ENCODE peak calls at places on chromosome 2, in seven cellular contexts. One of them, this sample, is unnamed. For H3K4me1 and H3K9me3, the result is how much of the 10 kb centered on the place peaks cover.

GRCh38 chr2:98461650-98462049 is 17.0 kb downstream of the INPP4A start:
- DNase-seq in A549: no peak
- DNase-seq in upper lobe of right lung: no peak
- DNase-seq in heart right ventricle: peak
- DNase-seq in fibroblast of lung: no peak
- DNase-seq in uterus: no peak
- DNase-seq in left lung: peak
- DNase-seq in this sample: no peak

GRCh38 chr2:131156452-131157149 is 51.5 kb downstream of the PLEKHB2 start:
- DNase-seq in fibroblast of lung: no peak
- DNase-seq in left lung: no peak
- DNase-seq in A549: no peak
- DNase-seq in upper lobe of right lung: no peak
- DNase-seq in uterus: no peak
- DNase-seq in heart right ventricle: no peak
- DNase-seq in this sample: no peak

GRCh38 chr2:240559271-240559670 is 886 bp upstream of the DUSP28 start:
- DNase-seq in heart right ventricle: no peak
- DNase-seq in left lung: no peak
- DNase-seq in fibroblast of lung: no peak
- DNase-seq in A549: no peak
- DNase-seq in upper lobe of right lung: no peak
- DNase-seq in uterus: no peak
- DNase-seq in this sample: no peak

GRCh38 chr2:226551522-226552250 is 247.9 kb downstream of the IRS1 start:
- DNase-seq in upper lobe of right lung: no peak
- DNase-seq in heart right ventricle: no peak
- DNase-seq in left lung: no peak
- DNase-seq in A549: no peak
- DNase-seq in fibroblast of lung: no peak
- DNase-seq in uterus: no peak
- DNase-seq in this sample: no peak

GRCh38 chr2:167652401-167652800 is 595.0 kb downstream of the STK39 start:
- DNase-seq in heart right ventricle: no peak
- DNase-seq in left lung: no peak
- DNase-seq in A549: no peak
- DNase-seq in upper lobe of right lung: no peak
- DNase-seq in uterus: no peak
- DNase-seq in fibroblast of lung: peak
- DNase-seq in this sample: no peak

GRCh38 chr2:226483745-226484619 is 315.6 kb downstream of the IRS1 start:
- DNase-seq in upper lobe of right lung: no peak
- DNase-seq in heart right ventricle: no peak
- DNase-seq in left lung: no peak
- DNase-seq in uterus: no peak
- DNase-seq in fibroblast of lung: peak
- DNase-seq in A549: no peak
- DNase-seq in this sample: no peak

GRCh38 chr2:26164231-26164630 is 8.7 kb upstream of the GAREM2 start:
- DNase-seq in uterus: no peak
- DNase-seq in left lung: no peak
- DNase-seq in upper lobe of right lung: no peak
- DNase-seq in fibroblast of lung: no peak
- DNase-seq in heart right ventricle: no peak
- DNase-seq in A549: no peak
- DNase-seq in this sample: no peak

GRCh38 chr2:176174850-176175728 is 13.4 kb upstream of the HOXD1 start:
- DNase-seq in heart right ventricle: no peak
- DNase-seq in left lung: no peak
- DNase-seq in uterus: peak
- DNase-seq in upper lobe of right lung: no peak
- DNase-seq in fibroblast of lung: peak
- DNase-seq in A549: no peak
- DNase-seq in this sample: no peak

GRCh38 chr2:233460726-233461431 is 105.7 kb downstream of the USP40 start:
- DNase-seq in heart right ventricle: peak
- DNase-seq in left lung: no peak
- DNase-seq in A549: no peak
- DNase-seq in uterus: no peak
- DNase-seq in upper lobe of right lung: no peak
- DNase-seq in fibroblast of lung: no peak
- DNase-seq in this sample: peak

GRCh38 chr2:387980-388421 is 100.1 kb upstream of the ALKAL2 start:
- DNase-seq in heart right ventricle: no peak
- DNase-seq in fibroblast of lung: no peak
- DNase-seq in uterus: no peak
- DNase-seq in A549: no peak
- DNase-seq in left lung: no peak
- DNase-seq in upper lobe of right lung: no peak
- DNase-seq in this sample: no peak

GRCh38 chr2:107276034-107276433 is 390.1 kb upstream of the ST6GAL2 start:
- DNase-seq in left lung: no peak
- DNase-seq in heart right ventricle: no peak
- DNase-seq in upper lobe of right lung: no peak
- DNase-seq in uterus: no peak
- DNase-seq in A549: no peak
- DNase-seq in fibroblast of lung: no peak
- DNase-seq in this sample: no peak

GRCh38 chr2:98505991-98506664 is 61.5 kb downstream of the INPP4A start:
- DNase-seq in uterus: no peak
- DNase-seq in A549: no peak
- DNase-seq in upper lobe of right lung: no peak
- DNase-seq in heart right ventricle: no peak
- DNase-seq in left lung: no peak
- DNase-seq in fibroblast of lung: no peak
- DNase-seq in this sample: no peak

GRCh38 chr2:25982273-25982967 is at the start of gene KIF3C:
- DNase-seq in uterus: peak
- DNase-seq in fibroblast of lung: peak
- DNase-seq in heart right ventricle: peak
- DNase-seq in upper lobe of right lung: peak
- DNase-seq in A549: peak
- DNase-seq in left lung: peak
- DNase-seq in this sample: peak

GRCh38 chr2:45585267-45585861 is 25.7 kb downstream of the SRBD1 start:
- DNase-seq in uterus: no peak
- DNase-seq in fibroblast of lung: peak
- DNase-seq in heart right ventricle: no peak
- DNase-seq in upper lobe of right lung: no peak
- DNase-seq in left lung: no peak
- DNase-seq in A549: peak
- DNase-seq in this sample: no peak

GRCh38 chr2:74834806-74835755 is 1.2 kb downstream of the HK2 start:
- DNase-seq in upper lobe of right lung: peak
- DNase-seq in A549: peak
- DNase-seq in left lung: peak
- DNase-seq in fibroblast of lung: peak
- DNase-seq in heart right ventricle: peak
- DNase-seq in uterus: no peak
- DNase-seq in this sample: peak

GRCh38 chr2:231523451-231524266 is 6.6 kb downstream of the NMUR1 start:
- DNase-seq in heart right ventricle: no peak
- DNase-seq in fibroblast of lung: no peak
- DNase-seq in A549: no peak
- DNase-seq in upper lobe of right lung: peak
- DNase-seq in left lung: no peak
- DNase-seq in uterus: no peak
- DNase-seq in this sample: no peak

GRCh38 chr2:235541016-235541415 is 47.2 kb downstream of the AGAP1 start:
- DNase-seq in left lung: no peak
- DNase-seq in fibroblast of lung: no peak
- DNase-seq in heart right ventricle: no peak
- DNase-seq in uterus: no peak
- DNase-seq in A549: no peak
- DNase-seq in upper lobe of right lung: no peak
- DNase-seq in this sample: no peak

GRCh38 chr2:99771691-99772333 is 282.0 kb upstream of the REV1 start:
- DNase-seq in heart right ventricle: peak
- DNase-seq in upper lobe of right lung: peak
- DNase-seq in A549: no peak
- DNase-seq in uterus: no peak
- DNase-seq in fibroblast of lung: no peak
- DNase-seq in left lung: peak
- DNase-seq in this sample: no peak

GRCh38 chr2:218785103-218785502 is 3.2 kb downstream of the CYP27A1 start:
- DNase-seq in fibroblast of lung: no peak
- DNase-seq in uterus: no peak
- DNase-seq in upper lobe of right lung: no peak
- DNase-seq in left lung: no peak
- DNase-seq in A549: no peak
- DNase-seq in heart right ventricle: no peak
- DNase-seq in this sample: no peak

GRCh38 chr2:113878743-113879142 is 11.1 kb upstream of the ACTR3 start:
- DNase-seq in uterus: no peak
- DNase-seq in fibroblast of lung: no peak
- DNase-seq in heart right ventricle: no peak
- DNase-seq in upper lobe of right lung: no peak
- DNase-seq in left lung: no peak
- DNase-seq in A549: no peak
- DNase-seq in this sample: no peak

GRCh38 chr2:43080626-43081025 is 145.8 kb downstream of the ZFP36L2 start:
- DNase-seq in upper lobe of right lung: no peak
- DNase-seq in heart right ventricle: peak
- DNase-seq in left lung: peak
- DNase-seq in A549: no peak
- DNase-seq in uterus: no peak
- DNase-seq in fibroblast of lung: no peak
- DNase-seq in this sample: no peak

GRCh38 chr2:64862623-64863022 is 126.6 kb upstream of the SLC1A4 start:
- DNase-seq in heart right ventricle: no peak
- DNase-seq in upper lobe of right lung: no peak
- DNase-seq in A549: no peak
- DNase-seq in left lung: no peak
- DNase-seq in fibroblast of lung: no peak
- DNase-seq in uterus: no peak
- DNase-seq in this sample: no peak

GRCh38 chr2:111662771-111663470 is 221.1 kb downstream of the ANAPC1 start:
- DNase-seq in upper lobe of right lung: no peak
- DNase-seq in left lung: no peak
- DNase-seq in fibroblast of lung: peak
- DNase-seq in A549: no peak
- DNase-seq in uterus: no peak
- DNase-seq in heart right ventricle: no peak
- DNase-seq in this sample: no peak

GRCh38 chr2:39623916-39624315 is 41.8 kb upstream of the TMEM178A start:
- DNase-seq in left lung: no peak
- DNase-seq in upper lobe of right lung: no peak
- DNase-seq in fibroblast of lung: peak
- DNase-seq in A549: no peak
- DNase-seq in heart right ventricle: peak
- DNase-seq in uterus: no peak
- DNase-seq in this sample: no peak

DNA sequence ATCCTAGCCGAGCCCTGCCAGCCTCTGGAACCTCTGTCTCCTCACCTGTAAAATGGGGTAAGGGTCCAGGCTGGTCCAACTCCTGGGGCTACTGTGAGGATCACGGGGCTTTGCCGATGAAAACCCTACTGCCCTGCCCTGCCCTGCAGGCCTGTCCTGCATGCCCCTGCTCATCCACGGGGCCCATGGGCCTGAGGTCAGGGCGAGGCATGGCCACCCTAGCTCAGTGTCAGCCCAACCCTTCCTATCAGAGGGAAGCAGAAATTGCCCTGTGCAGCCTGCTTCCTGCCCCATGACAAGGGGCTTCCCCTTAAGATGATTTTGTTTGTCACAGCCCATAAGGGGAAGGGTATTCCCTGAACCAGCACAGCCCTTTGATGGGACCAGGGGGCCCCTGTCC is 353.7 kb upstream of the ID2 start:
- DNase-seq in uterus: no peak
- DNase-seq in fibroblast of lung: no peak
- DNase-seq in A549: no peak
- DNase-seq in left lung: no peak
- DNase-seq in heart right ventricle: no peak
- DNase-seq in upper lobe of right lung: no peak
- DNase-seq in this sample: no peak
- H3K4me1 ChIP-seq in uterus: under half
- H3K4me1 ChIP-seq in fibroblast of lung: under half
- H3K4me1 ChIP-seq in A549: under half
- H3K4me1 ChIP-seq in left lung: under half
- H3K4me1 ChIP-seq in heart right ventricle: under half
- H3K4me1 ChIP-seq in upper lobe of right lung: under half
- H3K4me1 ChIP-seq in this sample: under half

GRCh38 chr2:34365937-34366336 is 766.8 kb upstream of the FAM98A start:
- DNase-seq in A549: no peak
- DNase-seq in left lung: no peak
- DNase-seq in uterus: no peak
- DNase-seq in fibroblast of lung: no peak
- DNase-seq in heart right ventricle: no peak
- DNase-seq in upper lobe of right lung: no peak
- DNase-seq in this sample: no peak
- H3K4me3 ChIP-seq in A549: no peak
- H3K4me3 ChIP-seq in left lung: no peak
- H3K4me3 ChIP-seq in uterus: no peak
- H3K4me3 ChIP-seq in fibroblast of lung: no peak
- H3K4me3 ChIP-seq in heart right ventricle: no peak
- H3K4me3 ChIP-seq in upper lobe of right lung: no peak
- H3K4me3 ChIP-seq in this sample: no peak

GRCh38 chr2:196131949-196132925 is 39.1 kb downstream of the STK17B start:
- DNase-seq in uterus: no peak
- DNase-seq in upper lobe of right lung: no peak
- DNase-seq in fibroblast of lung: peak
- DNase-seq in A549: no peak
- DNase-seq in heart right ventricle: no peak
- DNase-seq in left lung: no peak
- DNase-seq in this sample: no peak
- H3K9me3 ChIP-seq in uterus: under half
- H3K9me3 ChIP-seq in upper lobe of right lung: under half
- H3K9me3 ChIP-seq in fibroblast of lung: under half
- H3K9me3 ChIP-seq in A549: under half
- H3K9me3 ChIP-seq in heart right ventricle: half or more
- H3K9me3 ChIP-seq in left lung: half or more
- H3K9me3 ChIP-seq in this sample: under half

GRCh38 chr2:203878060-203878459 is 10.5 kb downstream of the CTLA4 start:
- DNase-seq in A549: no peak
- DNase-seq in fibroblast of lung: no peak
- DNase-seq in uterus: no peak
- DNase-seq in heart right ventricle: no peak
- DNase-seq in left lung: no peak
- DNase-seq in upper lobe of right lung: no peak
- DNase-seq in this sample: no peak
- H3K4me1 ChIP-seq in A549: under half
- H3K4me1 ChIP-seq in fibroblast of lung: under half
- H3K4me1 ChIP-seq in uterus: under half
- H3K4me1 ChIP-seq in heart right ventricle: under half
- H3K4me1 ChIP-seq in left lung: under half
- H3K4me1 ChIP-seq in upper lobe of right lung: under half
- H3K4me1 ChIP-seq in this sample: under half

This sample was measured in psoas muscle.